ENCODE peak calls at places on chromosomes 1 and 21, in five cellular contexts. B is breast epithelium, C is GM23338, Q is HL-60, A is spleen. U is an unnamed sample.

GRCh38 chr21:37483776-37484175 is 117.2 kb downstream of the DYRK1A start:
- DNase-seq in Q (no peak), B (no peak), C (peak), A (no peak), U (no peak)

GRCh38 chr1:208166340-208167138 is 77.6 kb downstream of the PLXNA2 start:
- DNase-seq in C (peak), A (no peak), Q (no peak), B (peak), U (no peak)

GRCh38 chr21:28822882-28823335 is 169.8 kb downstream of the LTN1 start:
- DNase-seq in A (no peak), C (no peak), Q (no peak), B (no peak), U (peak)

GRCh38 chr1:112507896-112508241 is 896 bp upstream of the WNT2B start:
- DNase-seq in C (peak), B (no peak), A (peak), Q (no peak), U (no peak)

GRCh38 chr1:218823291-218823900 is 350.3 kb upstream of the LYPLAL1 start:
- DNase-seq in B (no peak), C (no peak), Q (no peak), A (no peak), U (no peak)

GRCh38 chr1:168085401-168085872 is 51.3 kb downstream of the GPR161 start:
- DNase-seq in C (no peak), Q (no peak), B (no peak), A (no peak), U (no peak)

GRCh38 chr1:56071351-56071750 is 508.0 kb downstream of the PLPP3 start:
- DNase-seq in Q (no peak), C (no peak), A (no peak), B (no peak), U (no peak)

GRCh38 chr1:36322786-36323635 is 434 bp downstream of the EVA1B start:
- DNase-seq in C (peak), Q (no peak), A (peak), B (no peak), U (peak)

GRCh38 chr1:24930703-24931480 is 816 bp upstream of the RUNX3 start:
- DNase-seq in Q (no peak), B (no peak), A (no peak), C (peak), U (no peak)

GRCh38 chr1:166235728-166236127 is 68.9 kb upstream of the FAM78B start:
- DNase-seq in B (no peak), A (no peak), C (no peak), Q (no peak), U (no peak)

GRCh38 chr1:236663934-236664333 is 22.4 kb upstream of the ACTN2 start:
- DNase-seq in Q (no peak), B (no peak), A (no peak), C (no peak), U (no peak)

GRCh38 chr1:167722152-167722869 is 529 bp downstream of the MPZL1 start:
- DNase-seq in A (no peak), Q (no peak), B (no peak), C (peak), U (peak)

GRCh38 chr1:51534447-51534846 is 15.4 kb upstream of the EPS15 start:
- DNase-seq in B (no peak), Q (no peak), A (no peak), C (no peak), U (no peak)

GRCh38 chr1:234589064-234589765 is 20.8 kb downstream of the IRF2BP2 start:
- DNase-seq in B (peak), Q (no peak), C (no peak), A (no peak), U (no peak)

GRCh38 chr1:206833741-206834140 is 31.7 kb upstream of the IL20 start:
- DNase-seq in B (no peak), A (no peak), C (no peak), Q (no peak), U (no peak)

GRCh38 chr1:198253668-198254067 is 96.9 kb downstream of the NEK7 start:
- DNase-seq in A (no peak), Q (no peak), B (no peak), C (no peak), U (peak)

GRCh38 chr1:3352084-3352951 is 102.1 kb upstream of the ARHGEF16 start:
- DNase-seq in A (no peak), B (no peak), C (peak), Q (no peak), U (no peak)

GRCh38 chr1:33007190-33008050 is 29.3 kb downstream of the AK2 start:
- DNase-seq in C (peak), A (no peak), Q (no peak), B (no peak), U (peak)

GRCh38 chr1:227959325-227959860 is 11.7 kb upstream of the WNT9A start:
- DNase-seq in B (no peak), A (peak), C (peak), Q (no peak), U (no peak)

GRCh38 chr1:47593001-47593568 is 155.2 kb downstream of the FOXD2 start:
- DNase-seq in A (no peak), Q (no peak), B (no peak), C (peak), U (no peak)

GRCh38 chr1:156247460-156248322 is at the start of gene PAQR6:
- DNase-seq in B (peak), Q (no peak), C (peak), A (no peak), U (no peak)

GRCh38 chr1:15386128-15386824 is 23.4 kb upstream of the EFHD2 start:
- DNase-seq in C (peak), Q (no peak), B (no peak), A (no peak), U (no peak)

GRCh38 chr21:45415943-45416611 is 11.1 kb downstream of the COL18A1 start:
- DNase-seq in A (peak), C (no peak), Q (no peak), B (no peak), U (no peak)

GRCh38 chr21:44279621-44280260 is 5.9 kb upstream of the AIRE start:
- DNase-seq in A (peak), Q (no peak), B (no peak), C (no peak), U (no peak)

GRCh38 chr1:170200665-170201397 is 55.1 kb downstream of the NTMT2 start:
- DNase-seq in Q (no peak), B (no peak), C (no peak), A (no peak), U (no peak)

GRCh38 chr1:115423776-115424175 is 85.7 kb upstream of the NGF start:
- DNase-seq in B (no peak), A (no peak), Q (no peak), C (no peak), U (no peak)

GRCh38 chr1:71650126-71650525 is 569.3 kb upstream of the ZRANB2 start:
- DNase-seq in B (no peak), A (no peak), C (no peak), Q (no peak), U (no peak)

DNA sequence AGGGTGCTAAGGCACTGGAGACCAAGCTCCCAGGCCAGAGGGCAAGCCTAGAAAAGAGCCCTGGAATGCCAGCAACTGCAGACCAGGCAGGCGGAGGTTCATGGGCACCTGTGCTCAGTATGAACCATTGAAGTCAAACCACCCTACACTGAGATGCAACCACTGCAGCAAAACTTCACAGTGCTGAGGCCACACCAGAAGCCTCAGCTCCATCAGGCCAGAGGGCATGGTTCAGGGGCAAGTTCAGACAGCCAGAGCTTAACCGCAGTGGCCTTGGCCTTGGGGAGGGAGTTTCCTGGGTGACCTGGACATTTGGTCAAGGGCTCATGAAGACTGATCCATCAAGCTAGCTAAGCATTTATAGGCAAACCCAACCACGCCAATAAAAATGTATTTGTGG is 7.1 kb downstream of the RCC2 start:
- DNase-seq in Q (no peak), B (no peak), C (no peak), A (no peak), U (no peak)
- TF ChIP-seq POLR2AphosphoS5 in Q (no peak), B (no peak), C (no peak), A (no peak), U (no peak)

GRCh38 chr1:109783436-109783835 is 19.7 kb upstream of the EPS8L3 start:
- DNase-seq in C (peak), B (peak), Q (no peak), A (peak), U (peak)
- TF ChIP-seq POLR2AphosphoS5 in C (no peak), B (no peak), Q (no peak), A (no peak), U (peak)

GRCh38 chr1:13926556-13926955 is 226.6 kb downstream of the PRDM2 start:
- DNase-seq in B (no peak), Q (no peak), C (no peak), A (no peak), U (no peak)
- TF ChIP-seq POLR2AphosphoS5 in B (no peak), Q (no peak), C (no peak), A (no peak), U (no peak)

GRCh38 chr1:8011016-8011415 is 15.1 kb downstream of the ERRFI1 start:
- DNase-seq in Q (no peak), A (no peak), B (no peak), C (no peak), U (no peak)
- TF ChIP-seq POLR2AphosphoS5 in Q (no peak), A (no peak), B (no peak), C (no peak), U (no peak)

GRCh38 chr1:109193653-109194590 is 19.8 kb upstream of the SARS1 start:
- DNase-seq in C (peak), Q (peak), B (no peak), A (no peak), U (peak)
- TF ChIP-seq POLR2AphosphoS5 in C (no peak), Q (no peak), B (no peak), A (no peak), U (no peak)

GRCh38 chr1:237740831-237741230 is 149.9 kb downstream of the ZP4 start:
- DNase-seq in A (no peak), Q (no peak), C (no peak), B (no peak), U (no peak)

GRCh38 chr1:237732657-237733056 is 158.1 kb downstream of the ZP4 start:
- DNase-seq in B (no peak), C (no peak), Q (no peak), A (no peak), U (no peak)

GRCh38 chr1:237736372-237737029 is 154.2 kb downstream of the ZP4 start:
- DNase-seq in A (no peak), Q (no peak), C (peak), B (no peak), U (no peak)

GRCh38 chr1:237737448-237737847 is 153.3 kb downstream of the ZP4 start:
- DNase-seq in A (no peak), C (no peak), Q (no peak), B (no peak), U (no peak)

GRCh38 chr1:237737938-237738610 is 152.6 kb downstream of the ZP4 start:
- DNase-seq in Q (no peak), C (no peak), A (no peak), B (no peak), U (no peak)
- TF ChIP-seq POLR2AphosphoS5 in Q (no peak), C (no peak), A (no peak), B (no peak), U (no peak)

DNA sequence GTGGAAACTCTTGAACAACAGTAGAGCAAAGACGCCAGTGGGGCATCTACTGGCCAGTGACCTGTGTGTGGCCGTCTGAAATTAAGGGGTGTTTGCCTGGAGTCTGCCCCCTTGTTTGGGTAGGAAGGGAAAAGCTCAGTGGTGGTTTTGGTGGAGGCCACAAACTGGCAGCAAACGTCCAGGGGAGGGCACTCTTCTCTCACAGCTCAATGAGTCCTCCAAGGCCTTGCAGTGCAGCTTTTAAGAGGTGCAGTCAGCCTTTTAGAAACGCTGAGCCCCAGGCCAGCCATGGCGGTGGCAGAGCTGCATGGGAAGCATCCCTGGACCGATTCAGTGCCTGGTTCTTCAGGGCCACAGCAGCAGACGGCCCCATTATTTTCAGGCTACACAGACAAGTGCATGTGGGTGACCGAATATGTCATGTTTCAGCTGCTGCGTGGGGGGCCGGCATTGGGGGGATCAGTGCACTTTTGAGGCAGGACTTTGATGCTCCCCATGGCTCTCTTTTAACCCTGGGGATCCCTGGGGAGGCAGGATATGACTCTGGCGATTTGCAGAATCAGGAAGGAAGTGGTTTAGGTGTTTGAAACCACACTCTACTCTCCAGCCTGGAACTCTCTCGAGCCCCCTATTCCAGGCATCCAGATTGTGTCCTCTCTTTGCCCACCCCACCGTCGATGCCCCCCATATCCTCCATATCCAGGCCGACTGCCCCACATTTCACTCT is 414.0 kb downstream of the PRDM2 start:
- DNase-seq in C (peak), A (no peak), Q (peak), B (peak), U (no peak)
- TF ChIP-seq POLR2AphosphoS5 in C (no peak), A (no peak), Q (no peak), B (no peak), U (no peak)

U was measured in endothelial cell of umbilical vein.